ENCODE peak calls at places on chromosomes 7 and 10, in five cellular contexts. R, Q, S, F and B are unnamed samples.

GRCh38 chr10:30719832-30720231 is 90.3 kb upstream of the LYZL2 start:
- DNase-seq in R (no peak), Q (no peak), S (no peak), F (no peak), B (no peak)

GRCh38 chr10:105017116-105017515 is 376.0 kb downstream of the SORCS3 start:
- DNase-seq in R (no peak), Q (peak), S (no peak), F (no peak), B (no peak)

GRCh38 chr10:76962851-76963250 is 674.8 kb downstream of the KCNMA1 start:
- DNase-seq in R (no peak), Q (no peak), S (no peak), F (peak), B (no peak)

GRCh38 chr7:106756071-106756470 is 95.1 kb upstream of the CCDC71L start:
- DNase-seq in R (no peak), Q (no peak), S (no peak), F (no peak), B (no peak)

GRCh38 chr7:75039166-75039565 is 34.4 kb downstream of the RCC1L start:
- DNase-seq in R (no peak), Q (no peak), S (no peak), F (no peak), B (no peak)

GRCh38 chr7:146736446-146737190 is 620.0 kb downstream of the CNTNAP2 start:
- DNase-seq in R (no peak), Q (no peak), S (no peak), F (peak), B (no peak)

GRCh38 chr7:88278881-88279280 is 27.8 kb downstream of the STEAP4 start:
- DNase-seq in R (no peak), Q (no peak), S (no peak), F (no peak), B (no peak)

GRCh38 chr10:119652361-119652760 is 1.2 kb downstream of the BAG3 start:
- DNase-seq in R (peak), Q (peak), S (no peak), F (peak), B (no peak)

GRCh38 chr10:79166312-79166721 is 97.6 kb downstream of the ZMIZ1 start:
- DNase-seq in R (no peak), Q (no peak), S (no peak), F (no peak), B (no peak)

GRCh38 chr10:95355241-95355779 is 64.5 kb upstream of the PDLIM1 start:
- DNase-seq in R (no peak), Q (no peak), S (no peak), F (no peak), B (no peak)

GRCh38 chr7:141386881-141387280 is 164.3 kb upstream of the AGK start:
- DNase-seq in R (no peak), Q (no peak), S (no peak), F (no peak), B (no peak)

GRCh38 chr10:63708421-63708820 is 187.2 kb downstream of the REEP3 start:
- DNase-seq in R (no peak), Q (no peak), S (no peak), F (no peak), B (no peak)

GRCh38 chr10:13716161-13717071 is 129.7 kb downstream of the PRPF18 start:
- DNase-seq in R (no peak), Q (no peak), S (no peak), F (peak), B (no peak)

GRCh38 chr10:12703813-12704212 is 297.7 kb downstream of the CCDC3 start:
- DNase-seq in R (no peak), Q (no peak), S (no peak), F (peak), B (no peak)

GRCh38 chr7:84701524-84702306 is 485.1 kb downstream of the SEMA3D start:
- DNase-seq in R (no peak), Q (no peak), S (peak), F (no peak), B (no peak)

GRCh38 chr7:44615149-44615611 is 8.8 kb downstream of the OGDH start:
- DNase-seq in R (peak), Q (no peak), S (peak), F (no peak), B (no peak)

GRCh38 chr10:109978481-109978880 is 29.3 kb upstream of the ADD3 start:
- DNase-seq in R (peak), Q (peak), S (peak), F (peak), B (peak)

GRCh38 chr7:78041409-78041808 is 242.8 kb downstream of the PHTF2 start:
- DNase-seq in R (no peak), Q (no peak), S (no peak), F (no peak), B (no peak)

GRCh38 chr7:139700505-139701235 is 77.1 kb downstream of the HIPK2 start:
- DNase-seq in R (no peak), Q (no peak), S (no peak), F (no peak), B (no peak)

GRCh38 chr7:150325901-150326300 is 2.6 kb upstream of the ACTR3C start:
- DNase-seq in R (no peak), Q (no peak), S (no peak), F (no peak), B (no peak)

GRCh38 chr7:50552921-50553320 is 12.3 kb downstream of the DDC start:
- DNase-seq in R (no peak), Q (no peak), S (no peak), F (peak), B (no peak)

GRCh38 chr10:23432639-23433038 is 6.2 kb upstream of the OTUD1 start:
- DNase-seq in R (no peak), Q (no peak), S (no peak), F (no peak), B (no peak)

GRCh38 chr7:98119257-98119918 is 12.7 kb downstream of the LMTK2 start:
- DNase-seq in R (no peak), Q (no peak), S (no peak), F (peak), B (no peak)

GRCh38 chr10:124367936-124368335 is 50.8 kb downstream of the OAT start:
- DNase-seq in R (no peak), Q (no peak), S (no peak), F (no peak), B (no peak)

GRCh38 chr10:8044908-8045727 is 9.4 kb upstream of the GATA3 start:
- DNase-seq in R (no peak), Q (no peak), S (no peak), F (no peak), B (no peak)

GRCh38 chr7:6221340-6222319 is 50.8 kb downstream of the CYTH3 start:
- DNase-seq in R (no peak), Q (peak), S (no peak), F (no peak), B (no peak)

GRCh38 chr10:3761916-3762708 is 22.9 kb downstream of the KLF6 start:
- DNase-seq in R (no peak), Q (no peak), S (no peak), F (no peak), B (no peak)

GRCh38 chr10:13414855-13415254 is 66.8 kb upstream of the SEPHS1 start:
- DNase-seq in R (no peak), Q (no peak), S (peak), F (no peak), B (no peak)

GRCh38 chr10:79400567-79401004 is 44.8 kb downstream of the ZCCHC24 start:
- DNase-seq in R (no peak), Q (peak), S (peak), F (peak), B (peak)

GRCh38 chr7:25496394-25497103 is 268.3 kb upstream of the NPVF start:
- DNase-seq in R (peak), Q (peak), S (no peak), F (no peak), B (peak)

GRCh38 chr7:158648787-158649186 is 55.8 kb downstream of the NCAPG2 start:
- DNase-seq in R (no peak), Q (no peak), S (no peak), F (peak), B (no peak)

GRCh38 chr10:51700228-51700835 is 937 bp upstream of the CSTF2T start:
- DNase-seq in R (no peak), Q (peak), S (no peak), F (no peak), B (no peak)

GRCh38 chr10:60958892-60959601 is 15.1 kb upstream of the RHOBTB1 start:
- DNase-seq in R (no peak), Q (no peak), S (no peak), F (peak), B (no peak)

GRCh38 chr10:89369142-89370105 is 8.4 kb upstream of the IFIT1B start:
- DNase-seq in R (peak), Q (no peak), S (no peak), F (peak), B (peak)

GRCh38 chr7:90897961-90898469 is 301.9 kb downstream of the CDK14 start:
- DNase-seq in R (no peak), Q (no peak), S (no peak), F (no peak), B (no peak)

GRCh38 chr7:127938588-127938987 is 92.6 kb downstream of the LRRC4 start:
- DNase-seq in R (no peak), Q (no peak), S (no peak), F (peak), B (no peak)

GRCh38 chr7:24504040-24504439 is 69.2 kb upstream of the PALS2 start:
- DNase-seq in R (no peak), Q (no peak), S (no peak), F (no peak), B (no peak)